ENCODE peak calls at places on chromosomes 12 and 14, in six cellular contexts. O is GM12891, F is K562, T is HepG2, S is GM12878, U is H1. Z is an unnamed sample.
A peak's percentile ranks its signal among the peaks of the same experiment; 100 is the strongest.

GRCh38 chr12:12441891-12442461 is 85.1 kb downstream of the BORCS5 start:
- DNase-seq in T (no peak), S (no peak), F (no peak), O (no peak), U (no peak), Z (no peak)

GRCh38 chr14:94392510-94392935 is 4.1 kb upstream of the SERPINA1 start:
- DNase-seq in U (no peak), O (no peak), F (no peak), S (peak; percentile 38), T (peak; percentile 59), Z (no peak)

GRCh38 chr12:93154753-93155475 is 222.8 kb upstream of the NUDT4 start:
- DNase-seq in S (no peak), O (no peak), U (no peak), F (no peak), T (no peak), Z (no peak)

GRCh38 chr12:106527356-106527755 is 55.4 kb upstream of the RFX4 start:
- DNase-seq in T (no peak), F (no peak), O (no peak), U (no peak), S (no peak), Z (no peak)

GRCh38 chr12:110591508-110592051 is 8.5 kb upstream of the PPTC7 start:
- DNase-seq in S (no peak), U (no peak), T (peak; percentile 89), O (no peak), F (no peak), Z (no peak)

GRCh38 chr12:124565071-124565491 is 2.3 kb downstream of the NCOR2 start:
- DNase-seq in T (no peak), O (no peak), F (no peak), S (no peak), U (no peak), Z (no peak)

GRCh38 chr12:97177482-97177881 is 270.4 kb downstream of the NEDD1 start:
- DNase-seq in U (no peak), T (no peak), S (no peak), F (no peak), O (no peak), Z (no peak)

GRCh38 chr14:70881549-70882174 is 25.6 kb upstream of the PCNX1 start:
- DNase-seq in O (peak; percentile 44), F (no peak), U (no peak), S (peak; percentile 84), T (no peak), Z (no peak)

GRCh38 chr14:88590173-88590572 is 27.3 kb downstream of the ZC3H14 start:
- DNase-seq in O (no peak), U (no peak), S (no peak), F (no peak), T (no peak), Z (no peak)

GRCh38 chr14:102949062-102949800 is 26.8 kb downstream of the AMN start:
- DNase-seq in S (no peak), F (no peak), O (no peak), T (no peak), U (no peak), Z (no peak)

GRCh38 chr14:68210729-68211299 is 391.2 kb downstream of the RAD51B start:
- DNase-seq in O (peak; percentile 42), U (no peak), F (peak; percentile 32), T (peak; percentile 39), S (peak; percentile 100), Z (peak; percentile 36)

GRCh38 chr14:93186461-93186860 is 1.3 kb downstream of the LYSET start:
- DNase-seq in F (no peak), U (no peak), S (no peak), T (no peak), O (no peak), Z (no peak)

GRCh38 chr14:25110101-25110500 is 60.2 kb upstream of the STXBP6 start:
- DNase-seq in T (no peak), S (no peak), O (no peak), F (no peak), U (no peak), Z (no peak)

GRCh38 chr12:65822732-65823480 is 1.4 kb upstream of the HMGA2 start:
- DNase-seq in U (peak; percentile 75), T (peak; percentile 91), S (no peak), F (no peak), O (no peak), Z (no peak)

GRCh38 chr12:2510066-2510465 is 284.7 kb upstream of the FKBP4 start:
- DNase-seq in S (no peak), T (no peak), U (no peak), O (no peak), F (no peak), Z (no peak)

GRCh38 chr12:91094036-91094660 is 17.1 kb downstream of the LUM start:
- DNase-seq in S (no peak), F (no peak), T (no peak), U (no peak), O (no peak), Z (no peak)

GRCh38 chr12:78671295-78671694 is 193.3 kb upstream of the SYT1 start:
- DNase-seq in T (no peak), U (no peak), S (no peak), F (no peak), O (no peak), Z (no peak)

GRCh38 chr14:104651876-104652260 is 37.5 kb upstream of the INF2 start:
- DNase-seq in T (no peak), O (no peak), F (peak; percentile 22), S (no peak), U (no peak), Z (no peak)

GRCh38 chr12:53059434-53060063 is 9.7 kb downstream of the TNS2 start:
- DNase-seq in S (no peak), U (no peak), T (no peak), O (no peak), F (no peak), Z (no peak)

GRCh38 chr12:118821386-118821928 is 159.9 kb upstream of the SRRM4 start:
- DNase-seq in S (no peak), F (no peak), U (no peak), O (no peak), T (no peak), Z (no peak)

GRCh38 chr12:100724071-100724470 is 70.5 kb upstream of the ANO4 start:
- DNase-seq in O (no peak), U (no peak), F (no peak), T (no peak), S (no peak), Z (no peak)

GRCh38 chr12:128021561-128021960 is 245.4 kb upstream of the TMEM132C start:
- DNase-seq in O (no peak), S (no peak), U (no peak), F (no peak), T (no peak), Z (no peak)

GRCh38 chr12:132285991-132286681 is 43.3 kb downstream of the GALNT9 start:
- DNase-seq in U (no peak), O (no peak), T (peak; percentile 35), F (no peak), S (no peak), Z (no peak)

GRCh38 chr12:82694970-82695369 is 8.3 kb downstream of the TMTC2 start:
- DNase-seq in U (no peak), O (no peak), T (no peak), F (no peak), S (no peak), Z (no peak)

GRCh38 chr12:74899031-74899829 is 310.4 kb downstream of the KCNC2 start:
- DNase-seq in O (no peak), U (no peak), F (no peak), S (no peak), T (no peak), Z (no peak)

GRCh38 chr14:50875359-50876090 is 3.7 kb downstream of the ABHD12B start:
- DNase-seq in S (peak; percentile 78), F (no peak), T (peak; percentile 96), O (peak; percentile 42), U (no peak), Z (no peak)
- TF ChIP-seq TAF1 in S (no peak), F (no peak), T (no peak), O (no peak), U (no peak), Z (no peak)

DNA sequence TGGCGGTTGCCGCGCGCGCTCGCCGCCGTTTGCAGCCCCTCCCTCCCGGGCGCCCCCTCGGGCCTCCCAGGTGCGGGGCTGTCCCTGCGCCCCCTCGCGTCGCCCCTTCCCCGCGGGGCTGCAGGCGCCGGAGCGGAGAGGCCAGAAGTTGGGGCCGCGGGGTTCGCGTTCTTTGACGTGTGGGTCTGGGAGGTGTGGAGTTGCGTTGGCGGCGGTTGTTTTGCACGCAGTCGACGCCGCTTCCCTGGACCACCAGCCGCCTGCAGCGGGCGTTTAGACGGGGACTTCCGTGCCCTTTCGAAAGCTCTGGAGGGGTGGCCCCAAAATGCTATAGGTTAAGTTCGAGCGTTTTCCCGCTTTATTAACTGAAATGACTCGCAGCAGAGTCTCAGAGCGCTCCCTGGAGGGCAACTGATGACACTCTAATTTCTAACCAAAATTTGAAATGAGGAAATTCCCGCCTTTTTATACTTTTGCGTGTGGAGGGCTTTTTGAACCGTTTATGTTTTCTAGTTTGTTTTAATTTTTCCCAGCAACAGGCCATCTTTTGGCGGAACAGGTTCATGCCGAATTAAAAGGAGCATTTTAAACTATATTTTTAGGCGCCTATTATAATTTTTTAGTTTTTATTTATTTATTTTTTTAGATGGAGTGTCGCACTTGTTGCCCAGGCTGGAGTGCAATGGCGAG is 939 bp downstream of the TMPO start:
- DNase-seq in U (no peak), T (peak; percentile 88), S (peak; percentile 79), F (no peak), O (peak; percentile 46), Z (peak; percentile 61)
- TF ChIP-seq POLR2A in U (peak; percentile 70), T (peak; percentile 45), S (peak; percentile 65), F (no peak), O (no peak), Z (peak; percentile 61)

GRCh38 chr12:125860672-125861288 is 795.5 kb downstream of the AACS start:
- DNase-seq in U (no peak), T (no peak), O (no peak), F (no peak), S (no peak), Z (no peak)
- TF ChIP-seq POLR2AphosphoS5 in U (no peak), T (no peak), O (no peak), F (no peak), S (no peak), Z (no peak)

GRCh38 chr14:55909879-55910278 is 208.3 kb upstream of the PELI2 start:
- DNase-seq in U (no peak), S (no peak), T (no peak), F (no peak), O (no peak), Z (no peak)
- TF ChIP-seq TAF1 in U (no peak), S (no peak), T (no peak), F (no peak), O (no peak), Z (no peak)

GRCh38 chr12:9064815-9065606 is 50.7 kb downstream of the A2M start:
- DNase-seq in U (peak; percentile 53), T (peak; percentile 77), F (no peak), O (no peak), S (no peak), Z (no peak)
- TF ChIP-seq POLR2A in U (peak; percentile 77), T (peak; percentile 81), F (no peak), O (no peak), S (no peak), Z (no peak)